ENCODE peak calls at places on chromosomes 3 and 15, in five cellular contexts. One of them, this sample, is unnamed.

GRCh38 chr3:32428092-32429068 is 36.7 kb downstream of the CMTM7 start:
- DNase-seq in adrenal gland: no peak
- DNase-seq in body of pancreas: no peak
- DNase-seq in breast epithelium: no peak
- DNase-seq in heart left ventricle: no peak
- DNase-seq in this sample: no peak

GRCh38 chr3:59423707-59424106 is 373.9 kb upstream of the CFAP20DC start:
- DNase-seq in adrenal gland: no peak
- DNase-seq in body of pancreas: no peak
- DNase-seq in breast epithelium: no peak
- DNase-seq in heart left ventricle: no peak
- DNase-seq in this sample: no peak

GRCh38 chr3:63029921-63030320 is 154.7 kb upstream of the CADPS start:
- DNase-seq in adrenal gland: no peak
- DNase-seq in body of pancreas: no peak
- DNase-seq in breast epithelium: no peak
- DNase-seq in heart left ventricle: no peak
- DNase-seq in this sample: no peak

GRCh38 chr3:160159346-160159745 is 65.9 kb upstream of the C3orf80 start:
- DNase-seq in adrenal gland: no peak
- DNase-seq in body of pancreas: no peak
- DNase-seq in breast epithelium: no peak
- DNase-seq in heart left ventricle: no peak
- DNase-seq in this sample: no peak

GRCh38 chr3:19221081-19221480 is 72.8 kb downstream of the KCNH8 start:
- DNase-seq in adrenal gland: no peak
- DNase-seq in body of pancreas: no peak
- DNase-seq in breast epithelium: no peak
- DNase-seq in heart left ventricle: no peak
- DNase-seq in this sample: no peak

GRCh38 chr3:27254896-27255295 is 114.3 kb downstream of the NEK10 start:
- DNase-seq in adrenal gland: no peak
- DNase-seq in body of pancreas: no peak
- DNase-seq in breast epithelium: no peak
- DNase-seq in heart left ventricle: no peak
- DNase-seq in this sample: no peak

GRCh38 chr3:3191675-3192480 is 12.4 kb upstream of the CRBN start:
- DNase-seq in adrenal gland: no peak
- DNase-seq in body of pancreas: no peak
- DNase-seq in breast epithelium: no peak
- DNase-seq in heart left ventricle: no peak
- DNase-seq in this sample: no peak

GRCh38 chr15:63436872-63437375 is 55.3 kb upstream of the CA12 start:
- DNase-seq in adrenal gland: peak; percentile 64
- DNase-seq in body of pancreas: peak; percentile 80
- DNase-seq in breast epithelium: peak; percentile 61
- DNase-seq in heart left ventricle: peak; percentile 85
- DNase-seq in this sample: peak; percentile 87

GRCh38 chr3:106176734-106177133 is 307.9 kb upstream of the CBLB start:
- DNase-seq in adrenal gland: no peak
- DNase-seq in body of pancreas: no peak
- DNase-seq in breast epithelium: no peak
- DNase-seq in heart left ventricle: no peak
- DNase-seq in this sample: no peak

GRCh38 chr3:33929813-33930212 is 131.4 kb downstream of the PDCD6IP start:
- DNase-seq in adrenal gland: no peak
- DNase-seq in body of pancreas: no peak
- DNase-seq in breast epithelium: no peak
- DNase-seq in heart left ventricle: no peak
- DNase-seq in this sample: no peak

GRCh38 chr3:134059680-134060560 is 30.2 kb upstream of the SLCO2A1 start:
- DNase-seq in adrenal gland: no peak
- DNase-seq in body of pancreas: no peak
- DNase-seq in breast epithelium: no peak
- DNase-seq in heart left ventricle: no peak
- DNase-seq in this sample: peak; percentile 51

GRCh38 chr15:92803852-92804609 is 96.1 kb upstream of the CHD2 start:
- DNase-seq in adrenal gland: peak; percentile 68
- DNase-seq in body of pancreas: peak; percentile 29
- DNase-seq in breast epithelium: peak; percentile 89
- DNase-seq in heart left ventricle: no peak
- DNase-seq in this sample: peak; percentile 83

GRCh38 chr3:107845355-107846281 is 245.2 kb downstream of the CD47 start:
- DNase-seq in adrenal gland: no peak
- DNase-seq in body of pancreas: no peak
- DNase-seq in breast epithelium: no peak
- DNase-seq in heart left ventricle: no peak
- DNase-seq in this sample: no peak

GRCh38 chr3:42900731-42901420 is 5.1 kb upstream of the ZNF662 start:
- DNase-seq in adrenal gland: no peak
- DNase-seq in body of pancreas: no peak
- DNase-seq in breast epithelium: no peak
- DNase-seq in heart left ventricle: no peak
- DNase-seq in this sample: no peak

GRCh38 chr15:93144477-93145270 is 55.7 kb upstream of the RGMA start:
- DNase-seq in adrenal gland: no peak
- DNase-seq in body of pancreas: no peak
- DNase-seq in breast epithelium: no peak
- DNase-seq in heart left ventricle: no peak
- DNase-seq in this sample: no peak

GRCh38 chr15:94584833-94585244 is 353.5 kb downstream of the MCTP2 start:
- DNase-seq in adrenal gland: no peak
- DNase-seq in body of pancreas: no peak
- DNase-seq in breast epithelium: no peak
- DNase-seq in heart left ventricle: no peak
- DNase-seq in this sample: no peak

GRCh38 chr3:140378571-140379340 is 299.1 kb upstream of the TRIM42 start:
- DNase-seq in adrenal gland: no peak
- DNase-seq in body of pancreas: no peak
- DNase-seq in breast epithelium: no peak
- DNase-seq in heart left ventricle: no peak
- DNase-seq in this sample: no peak

GRCh38 chr15:101810451-101810850 is 1.6 kb upstream of the OR4F15 start:
- DNase-seq in adrenal gland: no peak
- DNase-seq in body of pancreas: no peak
- DNase-seq in breast epithelium: no peak
- DNase-seq in heart left ventricle: no peak
- DNase-seq in this sample: no peak

GRCh38 chr15:89673162-89673506 is 6.0 kb downstream of the PLIN1 start:
- DNase-seq in adrenal gland: no peak
- DNase-seq in body of pancreas: peak; percentile 54
- DNase-seq in breast epithelium: no peak
- DNase-seq in heart left ventricle: no peak
- DNase-seq in this sample: no peak

GRCh38 chr3:133821767-133822638 is 16.4 kb downstream of the SRPRB start:
- DNase-seq in adrenal gland: peak; percentile 65
- DNase-seq in body of pancreas: peak; percentile 94
- DNase-seq in breast epithelium: no peak
- DNase-seq in heart left ventricle: peak; percentile 71
- DNase-seq in this sample: no peak

GRCh38 chr3:72798552-72799195 is 49.6 kb downstream of the SHQ1 start:
- DNase-seq in adrenal gland: no peak
- DNase-seq in body of pancreas: no peak
- DNase-seq in breast epithelium: no peak
- DNase-seq in heart left ventricle: no peak
- DNase-seq in this sample: no peak

GRCh38 chr3:177410734-177411133 is 213.5 kb upstream of the TBL1XR1 start:
- DNase-seq in adrenal gland: no peak
- DNase-seq in body of pancreas: peak; percentile 78
- DNase-seq in breast epithelium: no peak
- DNase-seq in heart left ventricle: no peak
- DNase-seq in this sample: no peak

GRCh38 chr3:113088616-113089015 is 97.8 kb downstream of the GTPBP8 start:
- DNase-seq in adrenal gland: no peak
- DNase-seq in body of pancreas: no peak
- DNase-seq in breast epithelium: no peak
- DNase-seq in heart left ventricle: no peak
- DNase-seq in this sample: no peak

GRCh38 chr3:40962721-40963120 is 236.6 kb upstream of the CTNNB1 start:
- DNase-seq in adrenal gland: no peak
- DNase-seq in body of pancreas: no peak
- DNase-seq in breast epithelium: no peak
- DNase-seq in heart left ventricle: no peak
- DNase-seq in this sample: no peak

GRCh38 chr3:14620512-14620911 is 31.1 kb upstream of the CCDC174 start:
- DNase-seq in adrenal gland: no peak
- DNase-seq in body of pancreas: peak; percentile 77
- DNase-seq in breast epithelium: no peak
- DNase-seq in heart left ventricle: no peak
- DNase-seq in this sample: no peak

GRCh38 chr3:7682822-7683229 is 818.8 kb upstream of the LMCD1 start:
- DNase-seq in adrenal gland: no peak
- DNase-seq in body of pancreas: peak; percentile 26
- DNase-seq in breast epithelium: peak; percentile 75
- DNase-seq in heart left ventricle: peak; percentile 29
- DNase-seq in this sample: no peak

GRCh38 chr3:165641569-165642310 is 195.5 kb downstream of the BCHE start:
- DNase-seq in adrenal gland: no peak
- DNase-seq in body of pancreas: no peak
- DNase-seq in breast epithelium: no peak
- DNase-seq in heart left ventricle: no peak
- DNase-seq in this sample: no peak

GRCh38 chr3:174862101-174862500 is 3.0 kb downstream of the NAALADL2 start:
- DNase-seq in adrenal gland: no peak
- DNase-seq in body of pancreas: no peak
- DNase-seq in breast epithelium: peak; percentile 57
- DNase-seq in heart left ventricle: no peak
- DNase-seq in this sample: no peak

GRCh38 chr3:169150343-169150742 is 513.2 kb downstream of the MECOM start:
- DNase-seq in adrenal gland: no peak
- DNase-seq in body of pancreas: no peak
- DNase-seq in breast epithelium: no peak
- DNase-seq in heart left ventricle: no peak
- DNase-seq in this sample: no peak

GRCh38 chr3:169153614-169154013 is 509.9 kb downstream of the MECOM start:
- DNase-seq in adrenal gland: no peak
- DNase-seq in body of pancreas: no peak
- DNase-seq in breast epithelium: no peak
- DNase-seq in heart left ventricle: no peak
- DNase-seq in this sample: no peak

GRCh38 chr3:169149349-169149890 is 514.1 kb downstream of the MECOM start:
- DNase-seq in adrenal gland: peak; percentile 72
- DNase-seq in body of pancreas: peak; percentile 93
- DNase-seq in breast epithelium: peak; percentile 57
- DNase-seq in heart left ventricle: peak; percentile 84
- DNase-seq in this sample: peak; percentile 94

GRCh38 chr3:169150874-169151273 is 512.6 kb downstream of the MECOM start:
- DNase-seq in adrenal gland: no peak
- DNase-seq in body of pancreas: no peak
- DNase-seq in breast epithelium: no peak
- DNase-seq in heart left ventricle: no peak
- DNase-seq in this sample: no peak

GRCh38 chr3:169152319-169152718 is 511.2 kb downstream of the MECOM start:
- DNase-seq in adrenal gland: no peak
- DNase-seq in body of pancreas: peak; percentile 31
- DNase-seq in breast epithelium: no peak
- DNase-seq in heart left ventricle: no peak
- DNase-seq in this sample: no peak
- H3K27me3 ChIP-seq in adrenal gland: peaks cover 34% of the 10 kb centered on the region
- H3K27me3 ChIP-seq in body of pancreas: no peaks in the 10 kb centered on the region
- H3K27me3 ChIP-seq in breast epithelium: peaks cover 19% of the 10 kb centered on the region
- H3K27me3 ChIP-seq in heart left ventricle: no peaks in the 10 kb centered on the region
- H3K27me3 ChIP-seq in this sample: peaks cover 18% of the 10 kb centered on the region

GRCh38 chr15:72155635-72156616 is 37.7 kb downstream of the SENP8 start:
- DNase-seq in adrenal gland: peak; percentile 87
- DNase-seq in body of pancreas: peak; percentile 90
- DNase-seq in breast epithelium: peak; percentile 87
- DNase-seq in heart left ventricle: peak; percentile 83
- DNase-seq in this sample: peak; percentile 91

GRCh38 chr15:72154316-72154715 is 36.1 kb downstream of the SENP8 start:
- DNase-seq in adrenal gland: no peak
- DNase-seq in body of pancreas: no peak
- DNase-seq in breast epithelium: no peak
- DNase-seq in heart left ventricle: no peak
- DNase-seq in this sample: no peak

GRCh38 chr15:72153269-72153668 is 35.1 kb downstream of the SENP8 start:
- DNase-seq in adrenal gland: no peak
- DNase-seq in body of pancreas: no peak
- DNase-seq in breast epithelium: no peak
- DNase-seq in heart left ventricle: no peak
- DNase-seq in this sample: no peak

GRCh38 chr15:72156928-72157327 is 38.7 kb downstream of the SENP8 start:
- DNase-seq in adrenal gland: no peak
- DNase-seq in body of pancreas: no peak
- DNase-seq in breast epithelium: no peak
- DNase-seq in heart left ventricle: no peak
- DNase-seq in this sample: no peak

DNA sequence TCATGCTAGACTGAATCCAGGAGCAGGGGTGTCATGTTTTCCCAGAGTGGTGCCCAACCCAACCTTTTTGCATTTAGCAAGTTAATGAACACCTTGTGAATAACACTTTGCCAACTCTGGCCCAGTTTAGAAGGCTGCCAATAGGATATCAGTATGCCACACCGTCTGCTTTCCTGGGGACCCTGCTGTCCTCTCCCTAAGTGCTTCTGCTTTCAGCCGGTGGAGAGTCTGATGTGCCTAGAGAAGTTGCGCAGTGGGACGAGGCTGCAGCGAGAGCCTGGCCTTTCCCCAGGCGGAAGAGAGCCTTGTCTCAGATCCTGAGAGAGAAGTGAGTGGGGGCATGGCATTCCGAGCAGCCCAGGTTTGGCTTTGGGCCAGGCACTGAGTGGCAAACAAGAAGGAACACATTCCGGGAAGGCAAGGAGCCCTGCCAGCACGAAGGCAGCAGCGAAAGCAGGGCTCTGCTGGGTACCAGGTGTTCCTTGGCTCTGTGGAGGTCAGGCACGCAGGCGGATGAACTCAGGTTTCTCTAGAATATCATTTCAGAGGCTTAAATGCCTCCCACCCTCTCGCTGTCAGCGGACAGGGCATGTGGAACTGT is 36.9 kb downstream of the SENP8 start:
- DNase-seq in adrenal gland: peak; percentile 40
- DNase-seq in body of pancreas: peak; percentile 96
- DNase-seq in breast epithelium: peak; percentile 97
- DNase-seq in heart left ventricle: peak; percentile 63
- DNase-seq in this sample: no peak
- TF ChIP-seq POLR2A in adrenal gland: no peak
- TF ChIP-seq POLR2A in body of pancreas: no peak
- TF ChIP-seq POLR2A in breast epithelium: peak; percentile 30
- TF ChIP-seq POLR2A in heart left ventricle: no peak
- TF ChIP-seq POLR2A in this sample: no peak

GRCh38 chr3:39808467-39809180 is 785 bp upstream of the MYRIP start:
- DNase-seq in adrenal gland: peak; percentile 22
- DNase-seq in body of pancreas: peak; percentile 61
- DNase-seq in breast epithelium: no peak
- DNase-seq in heart left ventricle: no peak
- DNase-seq in this sample: no peak
- H3K4me3 ChIP-seq in adrenal gland: no peak overlapping the region
- H3K4me3 ChIP-seq in body of pancreas: no peak overlapping the region
- H3K4me3 ChIP-seq in breast epithelium: peak overlapping the region; percentile 47
- H3K4me3 ChIP-seq in heart left ventricle: peak overlapping the region; percentile 65
- H3K4me3 ChIP-seq in this sample: peak overlapping the region; percentile 73

DNA sequence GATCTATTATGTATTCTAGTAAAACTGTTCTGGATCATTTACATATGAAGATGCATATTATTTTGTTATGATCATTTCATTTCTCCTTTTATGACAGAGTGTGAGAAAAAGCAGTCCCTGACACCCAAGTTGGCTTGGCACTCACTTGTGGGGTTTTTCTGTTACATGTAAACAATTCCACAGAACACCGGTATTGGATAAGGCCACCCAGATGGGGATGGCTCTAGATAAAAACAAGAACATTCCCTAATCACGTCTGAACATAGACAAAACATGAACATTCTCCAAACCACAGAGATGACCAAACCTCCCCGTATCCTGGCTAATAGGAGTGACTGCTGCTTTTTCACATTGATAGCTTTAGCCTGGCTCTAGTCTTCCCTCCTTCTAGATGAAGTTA is 72.1 kb upstream of the EPHB3 start:
- DNase-seq in adrenal gland: no peak
- DNase-seq in body of pancreas: no peak
- DNase-seq in breast epithelium: no peak
- DNase-seq in heart left ventricle: no peak
- DNase-seq in this sample: no peak
- H3K27me3 ChIP-seq in adrenal gland: peaks cover 38% of the 10 kb centered on the region
- H3K27me3 ChIP-seq in body of pancreas: peaks cover 7% of the 10 kb centered on the region
- H3K27me3 ChIP-seq in breast epithelium: peaks cover 25% of the 10 kb centered on the region
- H3K27me3 ChIP-seq in heart left ventricle: peaks cover 13% of the 10 kb centered on the region
- H3K27me3 ChIP-seq in this sample: peaks cover 5% of the 10 kb centered on the region